ENCODE peak calls at places on chromosomes 7 and 10, in six cellular contexts. H, B, X, L, T and O are unnamed samples.

GRCh38 chr7:134188311-134188710 is 61.2 kb downstream of the LRGUK start:
- DNase-seq in L (no peak), H (no peak), X (no peak), T (no peak), B (no peak), O (no peak)

GRCh38 chr7:129144834-129145668 is 544 bp downstream of the TSPAN33 start:
- DNase-seq in H (no peak), L (no peak), X (no peak), T (peak; percentile 37), B (no peak), O (no peak)

GRCh38 chr7:43456200-43456599 is 126.7 kb upstream of the STK17A start:
- DNase-seq in T (no peak), B (no peak), X (no peak), L (no peak), H (no peak), O (no peak)

GRCh38 chr7:39406464-39406863 is 159.7 kb upstream of the YAE1 start:
- DNase-seq in X (no peak), H (no peak), T (no peak), B (no peak), L (no peak), O (no peak)

GRCh38 chr10:123997486-123998196 is 95.8 kb downstream of the CHST15 start:
- DNase-seq in T (peak; percentile 67), H (peak; percentile 50), L (peak; percentile 70), B (peak; percentile 87), X (peak; percentile 99), O (peak; percentile 97)

GRCh38 chr7:44891372-44891771 is 6.0 kb upstream of the PURB start:
- DNase-seq in T (no peak), X (no peak), B (no peak), L (no peak), H (no peak), O (no peak)

GRCh38 chr10:70190581-70190980 is 20.3 kb upstream of the SAR1A start:
- DNase-seq in H (no peak), B (no peak), L (no peak), T (no peak), X (no peak), O (peak; percentile 36)

GRCh38 chr10:110305767-110306451 is 1.2 kb upstream of the SMNDC1 start:
- DNase-seq in H (no peak), T (peak; percentile 88), L (peak; percentile 81), B (peak; percentile 95), X (peak; percentile 85), O (peak; percentile 97)

GRCh38 chr10:80509403-80510161 is 28.1 kb upstream of the SH2D4B start:
- DNase-seq in X (peak; percentile 82), L (peak; percentile 70), H (peak; percentile 55), B (peak; percentile 81), T (no peak), O (peak; percentile 80)

GRCh38 chr10:94066411-94066810 is 72.7 kb downstream of the PLCE1 start:
- DNase-seq in X (peak; percentile 42), T (peak; percentile 5), B (peak; percentile 65), H (no peak), L (no peak), O (peak; percentile 65)

GRCh38 chr7:26190417-26190869 is 10.1 kb downstream of the HNRNPA2B1 start:
- DNase-seq in T (no peak), B (no peak), L (no peak), X (no peak), H (no peak), O (no peak)

GRCh38 chr7:42747073-42747472 is 164.8 kb downstream of the C7orf25 start:
- DNase-seq in X (no peak), L (no peak), H (no peak), B (no peak), T (no peak), O (no peak)

GRCh38 chr7:106029448-106029847 is 66.4 kb downstream of the CDHR3 start:
- DNase-seq in X (no peak), B (no peak), L (no peak), H (no peak), T (no peak), O (no peak)

GRCh38 chr7:77537136-77537594 is at the start of gene PTPN12:
- DNase-seq in B (no peak), X (peak; percentile 61), T (no peak), L (no peak), H (no peak), O (no peak)

GRCh38 chr10:42753126-42753506 is 29.5 kb upstream of the BMS1 start:
- DNase-seq in X (peak; percentile 25), T (peak; percentile 22), H (peak; percentile 81), B (peak; percentile 55), L (peak; percentile 82), O (peak; percentile 82)

GRCh38 chr7:71707041-71707440 is 575.1 kb downstream of the GALNT17 start:
- DNase-seq in T (no peak), B (no peak), L (no peak), H (no peak), X (no peak), O (no peak)

GRCh38 chr7:140439359-140439758 is 35.5 kb downstream of the RAB19 start:
- DNase-seq in H (no peak), T (peak; percentile 9), B (no peak), X (no peak), L (no peak), O (no peak)

GRCh38 chr10:45809829-45810228 is 37.5 kb downstream of the AGAP4 start:
- DNase-seq in X (no peak), T (no peak), H (no peak), L (no peak), B (peak; percentile 6), O (peak; percentile 39)

GRCh38 chr7:82266081-82266480 is 177.5 kb downstream of the CACNA2D1 start:
- DNase-seq in L (no peak), H (no peak), T (no peak), X (no peak), B (no peak), O (no peak)

GRCh38 chr10:7085913-7086589 is 324.8 kb downstream of the SFMBT2 start:
- DNase-seq in X (peak; percentile 67), L (peak; percentile 57), T (no peak), H (no peak), B (peak; percentile 72), O (peak; percentile 34)

GRCh38 chr7:134069187-134069586 is 58.0 kb upstream of the LRGUK start:
- DNase-seq in B (no peak), T (no peak), X (no peak), H (no peak), L (no peak), O (no peak)

GRCh38 chr7:98808751-98809460 is 60.9 kb downstream of the TMEM130 start:
- DNase-seq in X (no peak), H (no peak), T (no peak), L (no peak), B (no peak), O (no peak)

GRCh38 chr7:24668922-24669635 is 88.2 kb downstream of the GSDME start:
- DNase-seq in B (peak; percentile 38), T (no peak), H (no peak), L (peak; percentile 55), X (peak; percentile 17), O (peak; percentile 38)

GRCh38 chr10:108452483-108453060 is 1288.1 kb upstream of the SORCS1 start:
- DNase-seq in X (no peak), H (no peak), B (no peak), L (no peak), T (no peak), O (no peak)

GRCh38 chr7:159212226-159212625 is 67.6 kb upstream of the VIPR2 start:
- DNase-seq in T (no peak), B (no peak), L (no peak), H (no peak), X (no peak), O (no peak)

GRCh38 chr10:114118514-114118913 is 55.5 kb downstream of the CCDC186 start:
- DNase-seq in B (no peak), H (no peak), L (no peak), X (no peak), T (no peak), O (no peak)

GRCh38 chr10:34960983-34961382 is 129.2 kb downstream of the CUL2 start:
- DNase-seq in B (peak; percentile 39), L (no peak), X (no peak), T (no peak), H (peak; percentile 69), O (peak; percentile 75)

GRCh38 chr7:151459726-151460473 is 20.0 kb upstream of the CRYGN start:
- DNase-seq in L (peak; percentile 96), H (peak; percentile 88), T (no peak), X (peak; percentile 80), B (peak; percentile 86), O (peak; percentile 92)

GRCh38 chr7:155896531-155897263 is 84.4 kb upstream of the SHH start:
- DNase-seq in X (peak; percentile 53), L (no peak), T (no peak), H (no peak), B (no peak), O (no peak)

GRCh38 chr10:49241365-49241764 is 53.2 kb upstream of the TMEM273 start:
- DNase-seq in X (no peak), L (no peak), T (no peak), H (peak; percentile 54), B (no peak), O (no peak)

GRCh38 chr7:94239661-94240234 is 154.9 kb upstream of the COL1A2 start:
- DNase-seq in T (no peak), X (no peak), L (no peak), B (no peak), H (peak; percentile 40), O (no peak)

GRCh38 chr7:156999611-157000046 is 10.8 kb downstream of the MNX1 start:
- DNase-seq in T (no peak), L (no peak), X (no peak), B (no peak), H (no peak), O (no peak)

GRCh38 chr7:20783716-20784310 is 2.9 kb downstream of the SP8 start:
- DNase-seq in L (no peak), X (no peak), B (no peak), T (no peak), H (no peak), O (peak; percentile 20)

DNA sequence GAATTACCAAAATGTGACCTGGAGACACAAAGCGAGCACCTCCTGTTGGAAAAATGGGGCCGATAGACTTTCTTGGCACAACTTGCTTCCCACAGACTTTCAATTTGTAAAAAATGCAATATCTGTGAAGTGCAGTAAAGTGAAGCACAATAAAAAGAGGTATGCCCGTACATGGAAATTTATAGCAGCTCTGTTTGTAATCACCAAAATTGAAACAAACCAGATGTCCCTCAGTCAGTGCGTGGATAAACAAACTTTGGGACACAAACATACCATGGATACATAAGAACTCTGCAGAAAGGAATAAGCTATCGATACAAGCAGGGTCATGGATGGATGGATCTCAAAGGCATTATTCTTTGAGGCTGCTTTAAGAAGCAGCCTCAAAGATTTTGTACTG is 33.6 kb downstream of the ARID5B start:
- DNase-seq in H (no peak), L (no peak), X (no peak), B (no peak), T (no peak), O (no peak)
- TF ChIP-seq CTCF in H (no peak), L (no peak), X (no peak), B (no peak), T (no peak), O (no peak)

GRCh38 chr10:50416181-50416824 is 165.0 kb upstream of the ASAH2 start:
- DNase-seq in T (peak; percentile 40), H (no peak), B (peak; percentile 24), X (no peak), L (no peak), O (peak; percentile 54)
- H3K4me3 ChIP-seq in T (peak overlapping the region; percentile 99), H (peak overlapping the region; percentile 78), B (no peak overlapping the region), X (no peak overlapping the region), L (no peak overlapping the region), O (no peak overlapping the region)

GRCh38 chr10:24989867-24990266 is 26.1 kb downstream of the ENKUR start:
- DNase-seq in H (no peak), B (peak; percentile 23), L (no peak), T (no peak), X (no peak), O (peak; percentile 26)
- TF ChIP-seq CTCF in H (no peak), B (peak; percentile 38), L (peak; percentile 50), T (no peak), X (no peak), O (peak; percentile 13)

GRCh38 chr10:3784510-3785250 is at the start of gene KLF6:
- DNase-seq in L (peak; percentile 57), T (peak; percentile 60), H (peak; percentile 73), X (no peak), B (peak; percentile 28), O (peak; percentile 56)
- H3K4me3 ChIP-seq in L (peak within 1 kb of the TSS; percentile 80), T (peak within 1 kb of the TSS; percentile 86), H (peak within 1 kb of the TSS; percentile 100), X (peak within 1 kb of the TSS; percentile 97), B (peak within 1 kb of the TSS; percentile 91), O (peak within 1 kb of the TSS; percentile 99)